ENCODE peak calls at places on chromosomes 12 and 14, in five cellular contexts. C is K562, V is stomach, D is spleen, P is Panc1. L is an unnamed sample.

GRCh38 chr14:75859746-75860145 is 122.0 kb downstream of the TGFB3 start:
- DNase-seq in P (no peak), D (no peak), C (no peak), V (no peak), L (no peak)

GRCh38 chr12:12791756-12792346 is 6.4 kb downstream of the APOLD1 start:
- DNase-seq in P (no peak), D (no peak), C (no peak), V (no peak), L (no peak)

GRCh38 chr12:93734784-93735183 is 57.6 kb downstream of the CRADD start:
- DNase-seq in P (no peak), V (no peak), D (no peak), C (no peak), L (no peak)

GRCh38 chr14:105536691-105537579 is 10.6 kb downstream of the TMEM121 start:
- DNase-seq in C (no peak), P (no peak), V (no peak), D (no peak), L (no peak)

GRCh38 chr12:55673638-55674037 is 34.1 kb downstream of the ITGA7 start:
- DNase-seq in P (no peak), V (no peak), D (no peak), C (no peak), L (no peak)

GRCh38 chr14:102994689-102995088 is 62.7 kb downstream of the CDC42BPB start:
- DNase-seq in P (no peak), V (no peak), D (no peak), C (no peak), L (no peak)

GRCh38 chr12:24600996-24601395 is 347.9 kb downstream of the BCAT1 start:
- DNase-seq in V (no peak), P (no peak), C (no peak), D (no peak), L (no peak)

GRCh38 chr12:88303335-88303734 is 161.2 kb downstream of the TMTC3 start:
- DNase-seq in D (no peak), P (no peak), V (no peak), C (no peak), L (no peak)

GRCh38 chr12:78229491-78230209 is 399.0 kb downstream of the NAV3 start:
- DNase-seq in V (no peak), P (peak; percentile 30), D (no peak), C (peak; percentile 16), L (no peak)

GRCh38 chr14:39766397-39767000 is 334.3 kb upstream of the FBXO33 start:
- DNase-seq in V (no peak), C (no peak), P (no peak), D (no peak), L (no peak)

GRCh38 chr12:111819191-111820158 is 22.6 kb upstream of the MAPKAPK5 start:
- DNase-seq in D (no peak), P (no peak), C (no peak), V (no peak), L (no peak)

GRCh38 chr12:28223853-28224252 is 33.6 kb downstream of the CCDC91 start:
- DNase-seq in P (no peak), C (no peak), V (no peak), D (no peak), L (no peak)

GRCh38 chr12:7872565-7873304 is at the start of gene SLC2A14:
- DNase-seq in C (no peak), P (no peak), V (no peak), D (no peak), L (no peak)

GRCh38 chr12:25976289-25976688 is 17.8 kb downstream of the RASSF8 start:
- DNase-seq in P (no peak), D (no peak), C (no peak), V (no peak), L (no peak)

GRCh38 chr12:24025153-24025798 is 75.8 kb upstream of the SOX5 start:
- DNase-seq in D (no peak), P (no peak), V (no peak), C (peak; percentile 10), L (no peak)

GRCh38 chr14:83905157-83905556 is 1624.8 kb upstream of the FLRT2 start:
- DNase-seq in C (no peak), D (no peak), P (no peak), V (no peak), L (no peak)

GRCh38 chr14:52694761-52695480 is 437 bp downstream of the ERO1A start:
- DNase-seq in P (no peak), D (no peak), C (peak; percentile 11), V (peak; percentile 64), L (no peak)

GRCh38 chr12:51846911-51847829 is 1.3 kb downstream of the FIGNL2 start:
- DNase-seq in V (no peak), C (peak; percentile 46), D (peak; percentile 84), P (no peak), L (no peak)

GRCh38 chr14:101005447-101005846 is 101.9 kb upstream of the RTL1 start:
- DNase-seq in P (no peak), D (peak; percentile 74), V (no peak), C (no peak), L (peak; percentile 59)

GRCh38 chr14:89417469-89418225 is 614 bp upstream of the FOXN3 start:
- DNase-seq in D (peak; percentile 92), V (peak; percentile 60), P (no peak), C (no peak), L (peak; percentile 83)
- TF ChIP-seq POLR2AphosphoS5 in D (peak; percentile 23), V (peak; percentile 9), P (no peak), C (no peak), L (peak; percentile 18)

GRCh38 chr12:2180737-2181082 is 127.9 kb downstream of the CACNA1C start:
- DNase-seq in C (no peak), P (no peak), D (no peak), V (no peak), L (no peak)

GRCh38 chr12:2185751-2186341 is 133.1 kb downstream of the CACNA1C start:
- DNase-seq in P (no peak), V (no peak), D (no peak), C (no peak), L (no peak)

GRCh38 chr12:2187195-2187963 is 134.6 kb downstream of the CACNA1C start:
- DNase-seq in D (no peak), V (no peak), P (no peak), C (no peak), L (no peak)

GRCh38 chr12:2179953-2180736 is 127.4 kb downstream of the CACNA1C start:
- DNase-seq in V (peak; percentile 34), D (no peak), C (no peak), P (no peak), L (no peak)

GRCh38 chr12:2183556-2184541 is 131.1 kb downstream of the CACNA1C start:
- DNase-seq in C (no peak), P (no peak), D (no peak), V (no peak), L (no peak)
- TF ChIP-seq CTCF in C (no peak), P (no peak), D (no peak), V (no peak), L (no peak)

DNA sequence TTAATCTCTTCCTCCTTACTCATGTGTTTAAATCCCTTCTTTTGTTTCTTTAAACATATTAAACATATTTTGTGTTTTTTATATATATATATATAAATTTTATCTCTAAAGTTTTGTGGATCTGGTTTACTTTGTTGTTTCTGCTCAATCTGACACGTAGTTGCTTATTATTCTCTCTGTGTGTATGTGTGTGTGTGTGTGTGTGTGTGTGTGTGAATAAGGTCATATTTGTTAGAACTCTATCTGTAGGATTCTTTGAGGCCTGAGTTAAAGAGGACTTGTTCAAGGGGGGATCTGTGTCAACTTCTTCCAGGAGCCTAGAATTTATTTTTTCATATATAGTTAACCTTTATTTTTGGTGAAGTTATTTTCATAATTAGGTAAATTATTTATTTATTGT is 2.7 kb downstream of the GPR65 start:
- DNase-seq in C (no peak), P (no peak), V (no peak), D (no peak), L (no peak)
- H3K4me3 ChIP-seq in C (no peak overlapping the region), P (no peak overlapping the region), V (no peak overlapping the region), D (no peak overlapping the region), L (no peak overlapping the region)

DNA sequence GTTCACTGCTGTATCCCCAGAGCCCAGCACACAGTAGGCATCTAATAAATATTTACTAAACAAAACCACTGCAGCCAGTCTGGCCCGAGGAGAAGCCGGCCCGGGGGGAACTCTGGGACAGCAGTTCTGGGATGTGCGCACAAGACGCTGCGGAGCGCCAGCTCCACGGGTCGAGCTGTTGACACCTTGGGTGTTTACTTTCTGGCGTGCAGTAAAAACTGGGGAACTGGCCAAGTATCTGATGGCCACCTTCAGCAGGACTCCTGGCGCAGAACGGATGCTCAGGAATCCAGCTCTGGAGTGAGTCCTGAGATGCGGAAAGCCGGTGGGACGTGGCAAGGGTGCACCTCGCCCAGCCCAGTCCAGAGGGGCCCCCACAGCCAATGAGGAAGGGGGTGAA is 65.6 kb downstream of the NCOR2 start:
- DNase-seq in C (no peak), V (no peak), P (no peak), D (no peak), L (no peak)
- TF ChIP-seq POLR2AphosphoS5 in C (no peak), V (no peak), P (no peak), D (no peak), L (no peak)

DNA sequence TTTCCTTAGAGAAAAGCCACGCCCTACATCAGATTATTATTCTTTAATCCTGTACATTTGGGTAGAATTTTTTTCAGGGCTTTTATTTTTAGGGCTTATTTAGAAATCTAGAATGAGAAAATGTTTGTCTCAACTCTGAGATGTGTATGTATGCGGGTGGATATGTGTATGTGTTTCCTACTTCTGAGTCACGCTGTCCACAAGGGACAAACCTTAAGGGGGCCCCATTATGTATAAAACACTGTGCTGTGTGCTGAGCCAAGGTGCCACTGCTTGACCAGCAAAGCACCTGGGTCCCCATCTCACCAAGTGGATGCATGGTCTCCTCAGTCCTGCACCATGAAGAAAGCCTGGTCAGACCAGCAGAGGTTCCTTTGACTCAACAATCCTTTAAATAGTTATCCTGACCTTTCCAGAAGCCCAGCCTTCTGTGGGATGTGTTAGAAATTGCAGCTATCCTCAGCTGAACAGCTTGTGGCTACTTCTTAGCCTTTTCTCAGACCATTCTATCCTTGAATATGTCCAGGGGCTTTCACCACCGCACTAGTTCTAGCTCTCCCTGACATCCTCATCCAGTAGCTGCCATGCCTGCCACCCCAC is 57.7 kb upstream of the STK38L start:
- DNase-seq in P (no peak), V (no peak), D (no peak), C (no peak), L (no peak)
- TF ChIP-seq CTCF in P (no peak), V (no peak), D (no peak), C (no peak), L (no peak)

L was measured in suprapubic skin.